ENCODE peak calls at places on chromosomes 7 and 10, in ten cellular contexts. V, N, X, O, L, J, C, E, G and U are unnamed samples.

GRCh38 chr7:83547526-83547925 is 101.4 kb downstream of the SEMA3E start:
- DNase-seq in G (peak), O (no peak), J (peak), C (no peak), X (no peak), E (no peak), L (no peak), V (peak), N (no peak), U (no peak)

GRCh38 chr7:122674502-122674901 is 24.4 kb downstream of the RNF133 start:
- DNase-seq in N (no peak), G (no peak), O (no peak), V (no peak), C (no peak), J (no peak), E (no peak), X (no peak), L (no peak), U (no peak)

GRCh38 chr7:149741629-149742028 is 31.8 kb downstream of the ZNF467 start:
- DNase-seq in N (peak), C (no peak), O (peak), X (no peak), G (no peak), E (no peak), V (no peak), L (no peak), J (no peak), U (peak)

GRCh38 chr10:25082276-25083204 is 66.1 kb downstream of the THNSL1 start:
- DNase-seq in G (no peak), C (peak), X (no peak), J (no peak), N (no peak), O (no peak), V (no peak), E (no peak), L (no peak), U (no peak)

GRCh38 chr10:132231656-132232552 is 45.2 kb downstream of the DPYSL4 start:
- DNase-seq in G (no peak), C (no peak), O (no peak), E (peak), J (no peak), L (peak), N (no peak), X (peak), V (no peak), U (no peak)

GRCh38 chr10:3467052-3467906 is 294.7 kb upstream of the PITRM1 start:
- DNase-seq in J (peak), X (no peak), O (no peak), N (peak), E (peak), G (peak), C (peak), L (peak), V (peak), U (no peak)

GRCh38 chr7:1558181-1558811 is 2.3 kb upstream of the TMEM184A start:
- DNase-seq in C (no peak), X (no peak), N (no peak), J (no peak), V (no peak), E (no peak), G (no peak), O (no peak), L (peak), U (no peak)

GRCh38 chr7:9127901-9128300 is 694.5 kb downstream of the NXPH1 start:
- DNase-seq in L (no peak), O (no peak), C (no peak), N (no peak), J (no peak), E (no peak), G (no peak), V (no peak), X (no peak), U (no peak)

GRCh38 chr10:34341473-34341872 is 473.6 kb downstream of the PARD3 start:
- DNase-seq in C (no peak), O (no peak), E (no peak), L (no peak), G (no peak), V (no peak), X (no peak), N (no peak), J (no peak), U (no peak)

GRCh38 chr7:111229951-111230350 is 139.0 kb downstream of the LRRN3 start:
- DNase-seq in J (no peak), N (no peak), L (no peak), V (no peak), E (no peak), G (no peak), X (no peak), C (no peak), O (no peak), U (no peak)

GRCh38 chr7:22565315-22565811 is 65.4 kb upstream of the STEAP1B start:
- DNase-seq in G (no peak), N (peak), E (no peak), J (peak), V (no peak), L (no peak), C (peak), X (no peak), O (no peak), U (no peak)

GRCh38 chr7:101250324-101250723 is 5.4 kb upstream of the FIS1 start:
- DNase-seq in J (no peak), V (no peak), E (no peak), C (peak), G (no peak), L (no peak), X (no peak), O (no peak), N (no peak), U (no peak)

GRCh38 chr7:151235091-151235787 is 3.0 kb downstream of the CHPF2 start:
- DNase-seq in L (peak), V (no peak), X (no peak), J (no peak), C (no peak), E (no peak), G (no peak), N (no peak), O (no peak), U (no peak)